ENCODE peak calls at places on chromosomes 11 and 22, in eight cellular contexts. X, D, H, Q, R, I, O and A are unnamed samples. For H3K36me3 and H3K9me3, the result is how much of the 10 kb centered on the place peaks cover.

GRCh38 chr11:17197431-17197898 is 10.3 kb downstream of the PIK3C2A start:
- DNase-seq in X (no peak), D (no peak), H (no peak), Q (no peak), R (no peak), I (peak), O (no peak), A (no peak)

GRCh38 chr11:20501971-20502370 is 97.4 kb upstream of the SLC6A5 start:
- DNase-seq in X (no peak), D (no peak), H (no peak), Q (no peak), R (no peak), I (no peak), O (no peak), A (no peak)

GRCh38 chr11:2844996-2845395 is 40.6 kb downstream of the CDKN1C start:
- DNase-seq in X (no peak), D (no peak), H (no peak), Q (no peak), R (no peak), I (no peak), O (no peak), A (no peak)

GRCh38 chr11:105719073-105719846 is 109.4 kb downstream of the GRIA4 start:
- DNase-seq in X (no peak), D (no peak), H (peak), Q (no peak), R (peak), I (peak), O (no peak), A (no peak)

GRCh38 chr22:43436536-43437267 is 24.9 kb downstream of the MPPED1 start:
- DNase-seq in X (no peak), D (no peak), H (no peak), Q (no peak), R (no peak), I (no peak), O (no peak), A (no peak)

GRCh38 chr22:19942886-19943664 is 1.5 kb upstream of the TXNRD2 start:
- DNase-seq in X (no peak), D (no peak), H (no peak), Q (no peak), R (peak), I (peak), O (no peak), A (no peak)

GRCh38 chr11:72776844-72777754 is 16.7 kb downstream of the STARD10 start:
- DNase-seq in X (no peak), D (no peak), H (no peak), Q (no peak), R (no peak), I (no peak), O (peak), A (peak)

GRCh38 chr11:26741036-26741435 is 19.2 kb upstream of the SLC5A12 start:
- DNase-seq in X (no peak), D (no peak), H (no peak), Q (no peak), R (no peak), I (no peak), O (no peak), A (no peak)

GRCh38 chr11:83158965-83159900 is 2.3 kb downstream of the PCF11 start:
- DNase-seq in X (no peak), D (no peak), H (no peak), Q (no peak), R (no peak), I (no peak), O (no peak), A (no peak)

GRCh38 chr11:1180171-1180570 is 22.4 kb downstream of the MUC5AC start:
- DNase-seq in X (no peak), D (no peak), H (no peak), Q (no peak), R (no peak), I (no peak), O (peak), A (no peak)

GRCh38 chr11:61967177-61967923 is at the start of gene FTH1:
- DNase-seq in X (peak), D (peak), H (peak), Q (peak), R (peak), I (peak), O (peak), A (peak)

GRCh38 chr11:66476173-66476840 is 3.9 kb upstream of the DPP3 start:
- DNase-seq in X (no peak), D (no peak), H (no peak), Q (no peak), R (no peak), I (no peak), O (no peak), A (no peak)

GRCh38 chr11:75031224-75031753 is 42.6 kb downstream of the NEU3 start:
- DNase-seq in X (no peak), D (no peak), H (no peak), Q (no peak), R (no peak), I (peak), O (no peak), A (no peak)

GRCh38 chr11:72652871-72653615 is 21.2 kb downstream of the PDE2A start:
- DNase-seq in X (no peak), D (no peak), H (no peak), Q (no peak), R (no peak), I (no peak), O (no peak), A (no peak)

GRCh38 chr11:35511666-35512065 is 13.8 kb downstream of the PAMR1 start:
- DNase-seq in X (no peak), D (no peak), H (no peak), Q (no peak), R (peak), I (peak), O (no peak), A (no peak)

GRCh38 chr11:7473702-7474101 is 11.6 kb upstream of the OLFML1 start:
- DNase-seq in X (no peak), D (no peak), H (no peak), Q (no peak), R (no peak), I (no peak), O (no peak), A (no peak)

GRCh38 chr11:95686265-95686664 is 103.3 kb downstream of the FAM76B start:
- DNase-seq in X (no peak), D (no peak), H (no peak), Q (no peak), R (no peak), I (no peak), O (no peak), A (no peak)

GRCh38 chr11:73158356-73159051 is 16.4 kb upstream of the FCHSD2 start:
- DNase-seq in X (no peak), D (no peak), H (no peak), Q (no peak), R (no peak), I (peak), O (no peak), A (no peak)

GRCh38 chr22:39290248-39290720 is 29.1 kb downstream of the RPL3 start:
- DNase-seq in X (no peak), D (no peak), H (peak), Q (no peak), R (no peak), I (no peak), O (no peak), A (no peak)

GRCh38 chr22:27515091-27515523 is 286.4 kb downstream of the MN1 start:
- DNase-seq in X (no peak), D (no peak), H (no peak), Q (no peak), R (no peak), I (no peak), O (no peak), A (no peak)

GRCh38 chr11:103993502-103993901 is 42.9 kb upstream of the DDI1 start:
- DNase-seq in X (no peak), D (no peak), H (no peak), Q (no peak), R (no peak), I (peak), O (no peak), A (no peak)

GRCh38 chr11:69002101-69002742 is 10.8 kb downstream of the MRGPRF start:
- DNase-seq in X (no peak), D (no peak), H (no peak), Q (no peak), R (no peak), I (no peak), O (no peak), A (peak)

GRCh38 chr22:41885576-41885975 is 29.3 kb downstream of the SHISA8 start:
- DNase-seq in X (no peak), D (no peak), H (no peak), Q (no peak), R (no peak), I (no peak), O (no peak), A (no peak)

GRCh38 chr11:95228081-95228859 is 2.7 kb downstream of the SESN3 start:
- DNase-seq in X (no peak), D (no peak), H (no peak), Q (no peak), R (no peak), I (no peak), O (no peak), A (no peak)

GRCh38 chr22:42283288-42284229 is 13.1 kb upstream of the TCF20 start:
- DNase-seq in X (no peak), D (no peak), H (no peak), Q (no peak), R (peak), I (no peak), O (peak), A (no peak)

GRCh38 chr11:44000731-44001130 is 47.0 kb upstream of the ACCSL start:
- DNase-seq in X (no peak), D (no peak), H (no peak), Q (no peak), R (no peak), I (no peak), O (no peak), A (no peak)

GRCh38 chr22:49737101-49737551 is 90.5 kb downstream of the BRD1 start:
- DNase-seq in X (no peak), D (no peak), H (no peak), Q (no peak), R (no peak), I (no peak), O (no peak), A (no peak)

GRCh38 chr11:106466441-106467190 is 389.2 kb downstream of the AASDHPPT start:
- DNase-seq in X (no peak), D (no peak), H (no peak), Q (no peak), R (no peak), I (peak), O (no peak), A (no peak)

GRCh38 chr22:22243033-22243680 is 1.4 kb upstream of the VPREB1 start:
- DNase-seq in X (no peak), D (no peak), H (no peak), Q (no peak), R (no peak), I (no peak), O (no peak), A (no peak)

GRCh38 chr11:12888525-12889158 is 120.5 kb upstream of the RASSF10 start:
- DNase-seq in X (peak), D (peak), H (peak), Q (peak), R (peak), I (peak), O (peak), A (peak)

GRCh38 chr11:3169235-3169951 is 4.3 kb upstream of the OSBPL5 start:
- DNase-seq in X (no peak), D (no peak), H (peak), Q (no peak), R (peak), I (peak), O (no peak), A (no peak)

GRCh38 chr11:130775306-130776043 is 140.8 kb downstream of the SNX19 start:
- DNase-seq in X (no peak), D (no peak), H (no peak), Q (no peak), R (no peak), I (peak), O (no peak), A (no peak)

GRCh38 chr11:121489823-121490222 is 37.1 kb upstream of the SORL1-AS1 start:
- DNase-seq in X (no peak), D (no peak), H (no peak), Q (no peak), R (no peak), I (no peak), O (no peak), A (no peak)

GRCh38 chr11:106076421-106076922 is 675 bp downstream of the KBTBD3 start:
- DNase-seq in X (no peak), D (no peak), H (no peak), Q (no peak), R (no peak), I (no peak), O (no peak), A (peak)

GRCh38 chr11:16335236-16335962 is 20.9 kb downstream of the SOX6 start:
- DNase-seq in X (no peak), D (no peak), H (no peak), Q (no peak), R (no peak), I (no peak), O (no peak), A (peak)

GRCh38 chr11:11027271-11027670 is 169.4 kb upstream of the ZBED5 start:
- DNase-seq in X (no peak), D (peak), H (no peak), Q (no peak), R (no peak), I (peak), O (no peak), A (no peak)

GRCh38 chr11:2312232-2313042 is 10.6 kb downstream of the TSPAN32 start:
- DNase-seq in X (no peak), D (no peak), H (no peak), Q (no peak), R (no peak), I (peak), O (peak), A (no peak)

GRCh38 chr22:45571089-45571488 is 68.4 kb downstream of the FBLN1 start:
- DNase-seq in X (no peak), D (no peak), H (no peak), Q (no peak), R (no peak), I (no peak), O (no peak), A (no peak)

GRCh38 chr11:25211635-25212251 is 714.9 kb downstream of the LUZP2 start:
- DNase-seq in X (no peak), D (no peak), H (no peak), Q (no peak), R (peak), I (no peak), O (no peak), A (no peak)

GRCh38 chr22:17999851-18000250 is 24.5 kb downstream of the MICAL3 start:
- DNase-seq in X (no peak), D (no peak), H (no peak), Q (no peak), R (no peak), I (no peak), O (no peak), A (no peak)
- H3K4me3 ChIP-seq in X (peak), D (no peak), H (peak), Q (peak), R (peak), I (peak), O (peak), A (peak)

GRCh38 chr11:76102772-76103171 is 103.5 kb downstream of the WNT11 start:
- DNase-seq in X (no peak), D (no peak), H (no peak), Q (no peak), R (no peak), I (peak), O (no peak), A (peak)
- H3K36me3 ChIP-seq in X (under half), D (under half), H (under half), Q (under half), R (under half), I (under half), O (under half), A (under half)

DNA sequence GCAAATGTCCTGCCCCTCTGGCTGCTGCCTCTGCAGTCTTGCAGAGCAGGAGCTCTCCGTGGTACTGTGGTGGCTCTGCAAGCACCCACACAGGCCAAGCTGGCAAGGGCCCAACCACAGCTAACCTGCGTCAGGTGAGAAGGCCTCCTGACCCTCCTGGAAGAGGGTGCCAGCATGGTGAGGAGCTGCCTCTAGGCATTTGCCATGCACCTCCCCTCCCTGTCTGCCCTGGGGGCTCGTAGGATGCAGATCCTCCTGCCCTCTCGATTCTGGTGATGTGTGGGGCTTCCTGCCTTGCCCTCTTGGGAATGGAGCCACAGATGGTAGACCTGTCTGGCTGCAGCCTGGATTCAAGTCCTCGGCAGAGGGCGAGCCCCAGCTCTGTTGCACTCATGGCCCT is 1408.8 kb downstream of the TBC1D22A start:
- DNase-seq in X (no peak), D (no peak), H (no peak), Q (no peak), R (no peak), I (no peak), O (no peak), A (no peak)
- H3K9me3 ChIP-seq in X (under half), D (under half), H (under half), Q (under half), R (under half), I (under half), O (under half), A (under half)

DNA sequence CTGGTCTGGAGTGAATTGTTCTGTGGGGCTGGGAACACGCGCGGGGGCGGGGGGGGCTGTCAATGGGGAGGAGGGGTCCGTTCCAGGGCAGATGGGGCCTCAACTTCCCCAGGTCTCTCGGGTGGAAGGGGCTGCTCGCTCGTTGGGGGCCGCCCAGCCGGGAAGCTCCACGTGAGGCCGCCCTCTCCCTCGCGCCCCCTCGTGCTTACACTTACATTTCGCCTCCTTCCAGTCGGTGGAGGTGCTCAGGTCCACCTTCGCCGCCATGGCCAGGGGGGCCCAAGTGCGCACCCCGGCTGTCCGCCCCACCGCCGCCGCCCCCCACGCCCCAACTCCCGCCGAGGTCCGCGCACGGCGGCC is 451 bp downstream of the MACROD1 start:
- DNase-seq in X (no peak), D (no peak), H (no peak), Q (no peak), R (peak), I (no peak), O (no peak), A (peak)
- H3K4me3 ChIP-seq in X (peak), D (peak), H (peak), Q (peak), R (peak), I (peak), O (peak), A (peak)

GRCh38 chr11:9396310-9396709 is 11.9 kb downstream of the IPO7 start:
- DNase-seq in X (no peak), D (no peak), H (no peak), Q (no peak), R (no peak), I (no peak), O (no peak), A (no peak)

GRCh38 chr11:9396752-9397151 is 12.3 kb downstream of the IPO7 start:
- DNase-seq in X (no peak), D (no peak), H (no peak), Q (no peak), R (no peak), I (no peak), O (no peak), A (no peak)

GRCh38 chr11:9397746-9398680 is 13.6 kb downstream of the IPO7 start:
- DNase-seq in X (no peak), D (no peak), H (no peak), Q (no peak), R (no peak), I (no peak), O (no peak), A (no peak)

DNA sequence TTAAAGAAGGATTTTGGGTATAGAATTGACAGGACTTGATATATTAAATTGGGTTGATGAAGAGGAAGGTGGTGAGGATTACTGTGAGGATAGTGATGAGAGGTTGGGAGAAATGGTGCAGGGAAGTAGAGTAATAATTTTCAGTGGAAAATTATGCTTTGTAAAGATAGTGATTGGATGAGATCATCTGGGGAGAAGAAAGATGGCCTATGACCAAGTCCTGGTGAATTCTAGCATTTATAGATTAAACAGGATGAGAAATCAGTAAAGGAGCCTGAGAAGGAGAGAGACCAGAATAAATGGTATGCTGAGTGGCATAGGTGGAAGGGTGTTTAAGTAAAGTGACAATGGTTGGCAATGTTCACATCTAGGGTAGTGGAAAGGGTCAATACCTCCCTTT is 15.0 kb downstream of the IPO7 start:
- DNase-seq in X (no peak), D (no peak), H (no peak), Q (no peak), R (no peak), I (peak), O (no peak), A (no peak)
- H3K36me3 ChIP-seq in X (under half), D (under half), H (under half), Q (under half), R (half or more), I (under half), O (under half), A (under half)

DNA sequence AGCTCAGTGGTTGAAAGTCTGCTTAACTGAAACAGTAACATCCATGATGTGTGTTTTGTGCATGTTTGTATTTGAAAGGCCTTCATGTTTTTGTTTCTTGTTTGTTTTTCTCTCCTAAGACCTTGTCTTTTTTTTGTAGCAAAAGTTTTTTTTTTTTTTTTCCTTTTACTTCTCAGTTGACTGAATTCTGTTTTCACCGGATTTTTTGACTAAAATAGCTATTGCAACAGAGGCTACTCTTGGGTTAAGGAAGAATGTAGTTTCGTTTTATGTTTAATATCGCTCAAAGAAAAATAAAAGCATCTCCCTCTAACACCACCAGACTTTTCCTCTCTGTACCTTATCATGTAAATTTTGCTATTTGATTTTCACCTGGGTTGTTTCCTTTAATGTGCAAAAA is 15.1 kb downstream of the APOL6 start:
- DNase-seq in X (no peak), D (no peak), H (no peak), Q (no peak), R (no peak), I (no peak), O (no peak), A (no peak)
- H3K9me3 ChIP-seq in X (under half), D (under half), H (under half), Q (under half), R (under half), I (under half), O (under half), A (under half)

GRCh38 chr11:90124946-90125345 is 9.5 kb upstream of the NAALAD2 start:
- DNase-seq in X (no peak), D (no peak), H (no peak), Q (no peak), R (no peak), I (no peak), O (no peak), A (no peak)

GRCh38 chr11:90120191-90120590 is 14.3 kb upstream of the NAALAD2 start:
- DNase-seq in X (no peak), D (no peak), H (no peak), Q (no peak), R (no peak), I (no peak), O (no peak), A (no peak)

GRCh38 chr11:90124371-90124770 is 10.1 kb upstream of the NAALAD2 start:
- DNase-seq in X (no peak), D (no peak), H (no peak), Q (no peak), R (no peak), I (no peak), O (no peak), A (no peak)
- H3K4me3 ChIP-seq in X (no peak), D (no peak), H (no peak), Q (no peak), R (no peak), I (no peak), O (no peak), A (no peak)

DNA sequence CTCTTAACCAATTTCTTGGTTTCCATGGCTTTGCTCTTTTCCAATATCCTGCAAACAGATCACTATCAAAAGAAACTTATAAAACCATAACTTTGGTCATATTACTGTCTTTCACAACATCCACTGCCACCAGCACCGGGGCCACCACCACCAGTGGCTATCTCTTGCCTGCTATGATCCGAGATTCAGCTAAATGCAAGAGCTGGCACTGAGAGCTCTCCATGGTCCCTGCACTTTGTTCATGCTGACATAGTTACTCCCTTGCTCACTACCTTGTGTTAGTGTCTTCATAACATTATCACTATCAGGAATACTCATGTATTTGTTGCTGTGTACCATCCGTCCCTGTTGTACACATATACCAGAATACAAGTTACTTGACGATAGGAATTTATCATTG is 299.0 kb downstream of the ETS1 start:
- DNase-seq in X (no peak), D (no peak), H (no peak), Q (no peak), R (no peak), I (peak), O (no peak), A (no peak)
- H3K36me3 ChIP-seq in X (under half), D (under half), H (under half), Q (under half), R (under half), I (under half), O (under half), A (under half)